ENCODE peak calls at places on chromosomes 4 and X, in six cellular contexts. Q is cardiac muscle cell, H is choroid plexus epithelial cell, Z is right lobe of liver, M is fibroblast of mammary gland, K is AG10803. L is an unnamed sample.

GRCh38 chrX:155148724-155149537 is 67.3 kb upstream of the VBP1 start:
- DNase-seq in M (peak), Z (peak), Q (peak), H (peak), K (peak), L (no peak)

GRCh38 chr4:61395754-61396153 is 195.6 kb downstream of the ADGRL3 start:
- DNase-seq in Z (no peak), K (no peak), M (no peak), H (no peak), Q (no peak), L (no peak)

GRCh38 chrX:100994352-100995281 is 25.1 kb downstream of the ARL13A start:
- DNase-seq in Q (peak), K (peak), H (peak), M (peak), Z (no peak), L (no peak)

GRCh38 chrX:13376857-13377441 is 57.1 kb upstream of the ATXN3L start:
- DNase-seq in Q (peak), H (peak), M (peak), Z (no peak), K (peak), L (peak)

GRCh38 chrX:75522565-75523411 is at the start of gene ZDHHC15:
- DNase-seq in M (peak), Z (no peak), K (peak), Q (peak), H (peak), L (peak)

GRCh38 chr4:16192631-16193483 is 33.4 kb downstream of the TAPT1 start:
- DNase-seq in Q (no peak), M (peak), Z (no peak), K (no peak), H (no peak), L (no peak)

GRCh38 chrX:115896362-115896761 is 274.2 kb upstream of the AGTR2 start:
- DNase-seq in Q (no peak), K (no peak), Z (no peak), H (no peak), M (no peak), L (no peak)

GRCh38 chr4:103011378-103012025 is 8.0 kb downstream of the SLC9B1 start:
- DNase-seq in Q (peak), H (peak), Z (no peak), K (peak), M (peak), L (peak)

GRCh38 chr4:113845138-113845537 is 83.6 kb upstream of the CAMK2D start:
- DNase-seq in H (peak), K (no peak), Z (no peak), M (peak), Q (peak), L (no peak)

GRCh38 chrX:129957241-129958099 is 25.0 kb upstream of the BCORL1 start:
- DNase-seq in H (peak), Z (peak), M (peak), K (peak), Q (peak), L (no peak)

GRCh38 chr4:3257125-3257690 is 8.2 kb downstream of the MSANTD1 start:
- DNase-seq in K (no peak), H (no peak), Q (no peak), Z (peak), M (no peak), L (no peak)

GRCh38 chrX:38192007-38192625 is 28.6 kb downstream of the SRPX start:
- DNase-seq in M (peak), Z (no peak), Q (no peak), H (peak), K (peak), L (no peak)

GRCh38 chr4:77538574-77539157 is 67.0 kb upstream of the CXCL13 start:
- DNase-seq in M (peak), Q (peak), K (no peak), H (peak), Z (peak), L (no peak)

GRCh38 chrX:136214551-136214950 is 36.6 kb downstream of the MAP7D3 start:
- DNase-seq in M (peak), Z (no peak), K (peak), H (peak), Q (peak), L (peak)

GRCh38 chr4:171025776-171026175 is 787.4 kb upstream of the GALNTL6 start:
- DNase-seq in M (no peak), K (no peak), H (no peak), Q (no peak), Z (no peak), L (no peak)

GRCh38 chr4:29311231-29311630 is 1408.9 kb upstream of the PCDH7 start:
- DNase-seq in H (peak), Q (peak), Z (no peak), M (peak), K (no peak), L (no peak)

GRCh38 chrX:130179579-130180215 is 7.9 kb downstream of the RAB33A start:
- DNase-seq in H (peak), K (no peak), M (no peak), Q (peak), Z (no peak), L (no peak)

GRCh38 chr4:113553082-113553481 is 208.5 kb downstream of the CAMK2D start:
- DNase-seq in M (no peak), H (no peak), Q (no peak), Z (no peak), K (no peak), L (no peak)

GRCh38 chr4:119795986-119796578 is 167.5 kb upstream of the PDE5A start:
- DNase-seq in K (no peak), H (no peak), Q (no peak), M (no peak), Z (no peak), L (no peak)

GRCh38 chrX:27548624-27549023 is 41.5 kb upstream of the DCAF8L2 start:
- DNase-seq in Z (no peak), H (no peak), Q (no peak), M (no peak), K (no peak), L (no peak)

GRCh38 chrX:39828971-39829370 is 268.8 kb downstream of the BCOR start:
- DNase-seq in H (no peak), M (no peak), Z (no peak), Q (no peak), K (no peak), L (no peak)

GRCh38 chrX:17377047-17377692 is 2.2 kb downstream of the NHS start:
- DNase-seq in M (peak), Z (no peak), H (peak), Q (peak), K (peak), L (no peak)

DNA sequence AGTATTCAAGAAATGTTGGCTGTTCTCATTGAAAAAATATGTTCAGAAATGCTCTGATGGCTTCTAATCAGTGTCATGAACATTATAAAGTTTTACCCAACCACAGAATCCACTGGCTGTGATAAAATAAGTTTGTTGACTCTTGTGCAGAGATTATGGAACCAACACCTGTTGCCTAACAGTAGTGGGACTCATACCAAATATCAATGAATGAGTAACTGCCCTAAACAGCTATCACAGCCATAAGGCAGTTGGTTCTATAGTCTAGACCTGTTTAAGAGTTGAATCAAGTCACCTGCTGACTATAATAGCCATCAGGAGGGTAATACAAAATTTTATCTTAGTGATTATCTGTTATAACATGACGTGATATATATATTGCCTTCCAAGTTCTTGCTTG is 168.3 kb downstream of the ATOH1 start:
- DNase-seq in Z (no peak), M (no peak), Q (no peak), H (no peak), K (no peak), L (no peak)
- H3K4me3 ChIP-seq in Z (no peak), M (no peak), Q (no peak), H (no peak), K (no peak), L (no peak)

GRCh38 chrX:153636716-153637115 is 10.3 kb upstream of the DUSP9 start:
- DNase-seq in K (no peak), Q (no peak), H (no peak), Z (no peak), M (no peak), L (no peak)

GRCh38 chrX:153637121-153638040 is 9.6 kb upstream of the DUSP9 start:
- DNase-seq in Z (no peak), H (no peak), Q (no peak), K (no peak), M (no peak), L (no peak)

GRCh38 chrX:153634832-153635231 is 12.2 kb upstream of the DUSP9 start:
- DNase-seq in K (no peak), Z (no peak), M (no peak), H (no peak), Q (no peak), L (no peak)

GRCh38 chrX:153635388-153635787 is 11.6 kb upstream of the DUSP9 start:
- DNase-seq in Q (no peak), H (no peak), M (no peak), Z (no peak), K (no peak), L (no peak)

DNA sequence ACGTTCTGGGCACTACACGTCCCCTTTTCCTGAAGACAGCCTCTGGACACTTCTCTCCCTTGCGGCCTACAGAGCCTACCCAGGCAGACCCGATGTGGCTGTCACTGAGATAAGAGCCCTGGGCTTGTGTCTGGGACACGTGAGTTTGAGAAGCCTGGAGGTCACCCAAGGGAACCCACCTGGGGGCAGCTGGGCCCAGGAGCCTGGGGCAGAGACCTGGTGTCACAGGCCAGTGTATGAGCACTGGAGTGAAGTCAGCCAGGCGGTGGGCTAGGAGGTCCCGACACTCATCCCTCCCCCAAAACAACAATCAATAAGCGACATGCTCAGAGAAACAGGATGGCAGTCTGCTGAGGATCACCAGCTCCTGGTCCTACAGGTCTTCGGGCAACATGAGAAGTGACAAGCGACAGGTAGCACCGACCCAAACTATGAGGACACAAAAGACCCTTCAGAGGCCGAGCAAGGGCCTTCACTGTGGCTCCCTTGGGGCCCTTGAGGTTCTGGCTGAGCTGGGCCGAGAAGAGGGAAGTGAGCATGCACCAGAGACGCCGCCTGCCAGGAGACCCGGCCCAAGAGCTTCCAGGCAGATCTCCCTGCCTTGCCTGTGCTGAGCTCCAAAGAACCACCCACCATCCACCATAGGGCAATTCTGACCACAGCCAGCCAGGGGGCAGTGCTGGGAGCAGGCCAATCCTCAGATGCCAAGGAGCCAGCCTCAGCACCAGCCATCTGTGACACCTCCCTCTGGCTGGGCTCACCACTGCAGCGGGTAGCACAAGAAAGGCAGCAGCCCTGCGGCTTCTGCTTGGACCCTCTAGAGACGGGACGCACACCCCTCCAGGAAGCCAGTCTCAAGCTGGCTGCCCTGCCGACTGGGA is 11.0 kb upstream of the DUSP9 start:
- DNase-seq in Z (no peak), Q (no peak), H (peak), M (peak), K (no peak), L (no peak)
- TF ChIP-seq CTCF in Z (peak), Q (peak), H (peak), M (peak), K (peak), L (peak)

GRCh38 chr4:74805601-74806000 is 11.3 kb upstream of the BTC start:
- DNase-seq in Q (peak), M (peak), Z (no peak), H (peak), K (peak), L (peak)
- H3K4me3 ChIP-seq in Q (no peak), M (no peak), Z (no peak), H (no peak), K (no peak), L (no peak)

GRCh38 chr4:152369903-152370296 is 166.0 kb downstream of the FBXW7 start:
- DNase-seq in M (no peak), Q (no peak), Z (no peak), H (peak), K (no peak), L (no peak)
- TF ChIP-seq CTCF in M (peak), Q (peak), Z (peak), H (peak), K (peak), L (no peak)

L was measured in astrocyte of the cerebellum.